ENCODE peak calls at places on chromosomes 3 and 15, in five cellular contexts. F is T-helper 9 cell, D is epithelial cell of esophagus, T is SJSA1, I is stromal cell of bone marrow. U is an unnamed sample.

GRCh38 chr3:130834476-130834875 is 59.4 kb upstream of the ATP2C1 start:
- DNase-seq in F (no peak), D (peak; percentile 44), T (no peak), I (peak; percentile 29), U (no peak)

GRCh38 chr15:40219801-40220200 is 19.1 kb upstream of the PAK6 start:
- DNase-seq in F (no peak), D (no peak), T (no peak), I (no peak), U (no peak)

GRCh38 chr3:17939157-17939556 is 196.7 kb upstream of the TBC1D5 start:
- DNase-seq in F (no peak), D (no peak), T (no peak), I (no peak), U (no peak)

GRCh38 chr3:190522621-190523222 is 8.8 kb downstream of the IL1RAP start:
- DNase-seq in F (no peak), D (no peak), T (no peak), I (no peak), U (no peak)

GRCh38 chr3:17645074-17645698 is 97.2 kb downstream of the TBC1D5 start:
- DNase-seq in F (no peak), D (peak; percentile 78), T (peak; percentile 26), I (peak; percentile 64), U (peak; percentile 75)

GRCh38 chr15:34047893-34048775 is 9.1 kb upstream of the AVEN start:
- DNase-seq in F (no peak), D (no peak), T (peak; percentile 82), I (no peak), U (no peak)

GRCh38 chr3:160374472-160374871 is 24.6 kb downstream of the IFT80 start:
- DNase-seq in F (no peak), D (no peak), T (no peak), I (no peak), U (no peak)

GRCh38 chr15:31372635-31373091 is 46.0 kb downstream of the KLF13 start:
- DNase-seq in F (no peak), D (peak; percentile 83), T (peak; percentile 27), I (no peak), U (no peak)

GRCh38 chr3:165464736-165465135 is 268.6 kb upstream of the SLITRK3 start:
- DNase-seq in F (no peak), D (peak; percentile 52), T (no peak), I (no peak), U (no peak)

GRCh38 chr3:25472747-25473146 is 44.7 kb downstream of the RARB start:
- DNase-seq in F (no peak), D (no peak), T (no peak), I (no peak), U (no peak)

GRCh38 chr15:29988689-29989088 is 94.1 kb upstream of the GOLGA8J start:
- DNase-seq in F (no peak), D (no peak), T (peak; percentile 51), I (no peak), U (no peak)

GRCh38 chr3:153624310-153625030 is 462.4 kb downstream of the RAP2B start:
- DNase-seq in F (no peak), D (no peak), T (no peak), I (no peak), U (no peak)

GRCh38 chr15:60324706-60325438 is 72.9 kb downstream of the ANXA2 start:
- DNase-seq in F (no peak), D (no peak), T (no peak), I (no peak), U (no peak)

GRCh38 chr3:37580237-37580636 is 281.4 kb upstream of the CTDSPL start:
- DNase-seq in F (no peak), D (no peak), T (no peak), I (peak; percentile 41), U (no peak)

GRCh38 chr15:92076536-92076935 is 223.0 kb downstream of the SLCO3A1 start:
- DNase-seq in F (no peak), D (no peak), T (no peak), I (no peak), U (no peak)

GRCh38 chr15:63709365-63709764 is 112.2 kb downstream of the FBXL22 start:
- DNase-seq in F (no peak), D (no peak), T (no peak), I (no peak), U (no peak)

GRCh38 chr3:119294402-119294888 is 262 bp downstream of the ARHGAP31 start:
- DNase-seq in F (peak; percentile 65), D (peak; percentile 32), T (no peak), I (no peak), U (peak; percentile 78)

GRCh38 chr15:82986442-82986780 is 401 bp downstream of the RAMAC start:
- DNase-seq in F (no peak), D (peak; percentile 45), T (no peak), I (no peak), U (peak; percentile 61)

GRCh38 chr3:146544013-146544928 is at the start of gene PLSCR1:
- DNase-seq in F (peak; percentile 41), D (peak; percentile 93), T (peak; percentile 90), I (peak; percentile 92), U (peak; percentile 98)